ENCODE peak calls at places on chromosomes 11 and 22, in four cellular contexts. One of them, this sample, is unnamed.

GRCh38 chr22:39913321-39913720 is 12.4 kb downstream of the GRAP2 start:
- DNase-seq in HepG2: no peak
- DNase-seq in GM12878: no peak
- DNase-seq in K562: no peak
- DNase-seq in this sample: no peak

GRCh38 chr22:43101306-43101705 is 9.2 kb upstream of the BIK start:
- DNase-seq in HepG2: no peak
- DNase-seq in K562: no peak
- DNase-seq in GM12878: no peak
- DNase-seq in this sample: no peak

GRCh38 chr11:108037211-108037610 is 28.5 kb downstream of the CUL5 start:
- DNase-seq in GM12878: no peak
- DNase-seq in HepG2: no peak
- DNase-seq in K562: no peak
- DNase-seq in this sample: no peak

GRCh38 chr11:69819541-69820070 is 390 bp upstream of the FGF3 start:
- DNase-seq in GM12878: no peak
- DNase-seq in HepG2: no peak
- DNase-seq in K562: no peak
- DNase-seq in this sample: no peak

GRCh38 chr22:27597703-27598444 is 203.7 kb downstream of the MN1 start:
- DNase-seq in GM12878: no peak
- DNase-seq in K562: peak; percentile 66
- DNase-seq in HepG2: no peak
- DNase-seq in this sample: peak; percentile 22

GRCh38 chr11:129595043-129595962 is 219.7 kb downstream of the BARX2 start:
- DNase-seq in GM12878: no peak
- DNase-seq in HepG2: no peak
- DNase-seq in K562: no peak
- DNase-seq in this sample: no peak

GRCh38 chr11:116906479-116906878 is 69.1 kb upstream of the APOA1 start:
- DNase-seq in K562: no peak
- DNase-seq in HepG2: no peak
- DNase-seq in GM12878: no peak
- DNase-seq in this sample: no peak

GRCh38 chr11:3824714-3825472 is 15.9 kb downstream of the RHOG start:
- DNase-seq in K562: peak; percentile 90
- DNase-seq in GM12878: no peak
- DNase-seq in HepG2: peak; percentile 69
- DNase-seq in this sample: no peak

GRCh38 chr11:63227521-63228107 is 15.8 kb downstream of the SLC22A25 start:
- DNase-seq in HepG2: no peak
- DNase-seq in K562: no peak
- DNase-seq in GM12878: no peak
- DNase-seq in this sample: no peak

GRCh38 chr11:44304091-44305084 is 5.6 kb downstream of the ALX4 start:
- DNase-seq in GM12878: no peak
- DNase-seq in K562: no peak
- DNase-seq in HepG2: no peak
- DNase-seq in this sample: no peak

GRCh38 chr11:122812612-122813011 is 25.7 kb upstream of the CRTAM start:
- DNase-seq in GM12878: no peak
- DNase-seq in K562: no peak
- DNase-seq in HepG2: no peak
- DNase-seq in this sample: no peak

GRCh38 chr22:27836181-27836580 is 34.6 kb upstream of the MN1 start:
- DNase-seq in K562: no peak
- DNase-seq in GM12878: no peak
- DNase-seq in HepG2: no peak
- DNase-seq in this sample: no peak

DNA sequence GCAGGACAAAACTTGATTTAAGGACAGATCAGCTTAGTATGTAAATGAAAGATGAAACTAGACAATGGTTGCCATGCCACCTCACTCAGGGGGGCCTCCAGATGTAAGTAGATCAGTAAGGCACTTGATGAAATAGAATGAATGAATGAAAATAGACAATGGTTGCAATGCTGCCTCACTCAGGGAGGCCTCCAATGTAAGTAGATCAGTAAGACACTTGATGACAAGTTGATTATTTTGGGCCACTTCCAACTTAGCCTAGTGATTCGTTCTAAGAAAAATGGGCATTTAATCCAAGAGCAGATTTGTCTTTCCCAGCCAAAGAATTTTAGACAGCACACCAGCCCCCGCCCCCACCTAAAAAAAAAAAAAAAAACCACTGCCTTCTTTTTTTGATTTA is 19.2 kb upstream of the SLC5A12 start:
- DNase-seq in HepG2: no peak
- DNase-seq in K562: no peak
- DNase-seq in GM12878: no peak
- DNase-seq in this sample: no peak
- TF ChIP-seq ZNF274 in HepG2: no peak
- TF ChIP-seq ZNF274 in K562: no peak
- TF ChIP-seq ZNF274 in GM12878: no peak
- TF ChIP-seq ZNF274 in this sample: no peak

GRCh38 chr22:30824711-30825110 is 130.0 kb downstream of the OSBP2 start:
- DNase-seq in K562: no peak
- DNase-seq in GM12878: no peak
- DNase-seq in HepG2: no peak
- DNase-seq in this sample: no peak

GRCh38 chr22:30825711-30826505 is 131.2 kb downstream of the OSBP2 start:
- DNase-seq in HepG2: no peak
- DNase-seq in K562: no peak
- DNase-seq in GM12878: no peak
- DNase-seq in this sample: no peak

GRCh38 chr22:30828187-30829155 is 133.8 kb downstream of the OSBP2 start:
- DNase-seq in HepG2: no peak
- DNase-seq in GM12878: no peak
- DNase-seq in K562: no peak
- DNase-seq in this sample: no peak

GRCh38 chr22:30827646-30828045 is 133.0 kb downstream of the OSBP2 start:
- DNase-seq in HepG2: no peak
- DNase-seq in GM12878: no peak
- DNase-seq in K562: no peak
- DNase-seq in this sample: no peak

GRCh38 chr22:30826670-30827355 is 132.1 kb downstream of the OSBP2 start:
- DNase-seq in HepG2: no peak
- DNase-seq in GM12878: no peak
- DNase-seq in K562: no peak
- DNase-seq in this sample: no peak
- TF ChIP-seq REST in HepG2: no peak
- TF ChIP-seq REST in GM12878: no peak
- TF ChIP-seq REST in K562: no peak
- TF ChIP-seq REST in this sample: no peak

GRCh38 chr11:13362596-13363109 is 85.1 kb downstream of the BMAL1 start:
- DNase-seq in GM12878: no peak
- DNase-seq in HepG2: no peak
- DNase-seq in K562: no peak
- DNase-seq in this sample: no peak
- TF ChIP-seq YY1 in GM12878: no peak
- TF ChIP-seq YY1 in HepG2: no peak
- TF ChIP-seq YY1 in K562: no peak
- TF ChIP-seq YY1 in this sample: no peak

GRCh38 chr11:57305523-57305922 is 19.2 kb downstream of the TNKS1BP1 start:
- DNase-seq in K562: no peak
- DNase-seq in HepG2: no peak
- DNase-seq in GM12878: no peak
- DNase-seq in this sample: no peak

GRCh38 chr11:57301711-57302423 is 22.9 kb downstream of the TNKS1BP1 start:
- DNase-seq in HepG2: no peak
- DNase-seq in K562: no peak
- DNase-seq in GM12878: no peak
- DNase-seq in this sample: no peak

GRCh38 chr11:57302489-57302888 is 22.3 kb downstream of the TNKS1BP1 start:
- DNase-seq in K562: no peak
- DNase-seq in HepG2: no peak
- DNase-seq in GM12878: no peak
- DNase-seq in this sample: no peak

GRCh38 chr11:57303280-57303989 is 21.3 kb downstream of the TNKS1BP1 start:
- DNase-seq in K562: no peak
- DNase-seq in HepG2: no peak
- DNase-seq in GM12878: no peak
- DNase-seq in this sample: no peak

DNA sequence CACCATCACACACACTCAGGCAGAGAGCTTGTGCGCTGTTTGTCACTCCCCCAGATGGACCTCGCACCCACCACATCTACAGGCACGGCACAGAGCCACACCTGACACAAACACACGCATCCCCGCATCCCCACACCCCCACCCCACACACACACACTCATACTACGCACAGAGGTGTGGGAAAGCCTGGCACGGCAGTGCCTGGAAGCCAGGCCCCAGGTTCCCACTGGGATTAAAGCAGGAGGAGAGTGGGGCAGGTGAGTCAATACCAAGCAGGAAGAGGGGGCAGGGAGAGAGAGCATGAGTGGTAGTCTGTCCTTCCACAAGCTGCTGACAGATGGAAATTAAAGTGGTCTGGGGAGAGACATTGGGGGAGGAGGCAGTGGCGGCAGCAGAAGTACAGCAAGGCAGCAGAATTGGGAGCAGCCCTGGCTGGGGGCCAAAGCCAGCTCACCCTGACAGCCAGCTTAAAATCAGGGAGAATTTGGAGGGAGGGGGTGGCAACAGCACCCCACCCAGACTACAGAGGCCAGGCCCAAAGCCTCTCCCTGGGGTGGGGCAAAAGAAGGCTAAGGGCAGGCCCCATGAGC is 20.7 kb downstream of the TNKS1BP1 start:
- DNase-seq in HepG2: no peak
- DNase-seq in K562: no peak
- DNase-seq in GM12878: no peak
- DNase-seq in this sample: no peak
- TF ChIP-seq ZNF274 in HepG2: no peak
- TF ChIP-seq ZNF274 in K562: no peak
- TF ChIP-seq ZNF274 in GM12878: no peak
- TF ChIP-seq ZNF274 in this sample: no peak

GRCh38 chr11:65013692-65014145 is 241 bp upstream of the ARL2 start:
- DNase-seq in K562: peak; percentile 87
- DNase-seq in GM12878: peak; percentile 69
- DNase-seq in HepG2: no peak
- DNase-seq in this sample: peak; percentile 80
- TF ChIP-seq REST in K562: no peak
- TF ChIP-seq REST in GM12878: no peak
- TF ChIP-seq REST in HepG2: no peak
- TF ChIP-seq REST in this sample: no peak

DNA sequence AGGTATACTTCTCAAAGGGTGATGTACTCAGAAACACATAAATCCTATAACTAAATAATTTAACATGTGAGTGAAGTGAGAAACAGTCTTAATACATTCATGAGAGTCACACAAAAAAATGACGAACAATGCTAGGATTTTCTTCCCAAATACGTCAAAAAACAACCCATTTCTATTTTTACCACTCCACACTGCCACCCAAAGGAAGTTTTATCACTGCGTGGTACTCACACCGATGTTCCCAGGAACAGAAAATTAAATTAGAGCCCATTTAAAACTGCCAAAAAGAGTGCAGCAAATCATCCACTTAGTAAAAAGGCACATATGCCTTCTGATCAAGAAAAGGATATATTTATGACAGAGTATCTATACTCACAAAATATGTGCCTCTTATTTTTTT is 710.9 kb upstream of the FAT3 start:
- DNase-seq in GM12878: no peak
- DNase-seq in K562: no peak
- DNase-seq in HepG2: no peak
- DNase-seq in this sample: no peak
- TF ChIP-seq YY1 in GM12878: no peak
- TF ChIP-seq YY1 in K562: no peak
- TF ChIP-seq YY1 in HepG2: no peak
- TF ChIP-seq YY1 in this sample: no peak

GRCh38 chr11:2772544-2773031 is 72.8 kb upstream of the KCNQ1OT1 start:
- DNase-seq in GM12878: no peak
- DNase-seq in K562: no peak
- DNase-seq in HepG2: no peak
- DNase-seq in this sample: peak; percentile 31

GRCh38 chr11:2774173-2775082 is 74.6 kb upstream of the KCNQ1OT1 start:
- DNase-seq in K562: no peak
- DNase-seq in GM12878: no peak
- DNase-seq in HepG2: no peak
- DNase-seq in this sample: no peak

GRCh38 chr11:2769779-2770555 is 70.2 kb upstream of the KCNQ1OT1 start:
- DNase-seq in HepG2: no peak
- DNase-seq in K562: no peak
- DNase-seq in GM12878: no peak
- DNase-seq in this sample: no peak

GRCh38 chr11:2770556-2771301 is 70.9 kb upstream of the KCNQ1OT1 start:
- DNase-seq in K562: no peak
- DNase-seq in HepG2: no peak
- DNase-seq in GM12878: no peak
- DNase-seq in this sample: no peak

DNA sequence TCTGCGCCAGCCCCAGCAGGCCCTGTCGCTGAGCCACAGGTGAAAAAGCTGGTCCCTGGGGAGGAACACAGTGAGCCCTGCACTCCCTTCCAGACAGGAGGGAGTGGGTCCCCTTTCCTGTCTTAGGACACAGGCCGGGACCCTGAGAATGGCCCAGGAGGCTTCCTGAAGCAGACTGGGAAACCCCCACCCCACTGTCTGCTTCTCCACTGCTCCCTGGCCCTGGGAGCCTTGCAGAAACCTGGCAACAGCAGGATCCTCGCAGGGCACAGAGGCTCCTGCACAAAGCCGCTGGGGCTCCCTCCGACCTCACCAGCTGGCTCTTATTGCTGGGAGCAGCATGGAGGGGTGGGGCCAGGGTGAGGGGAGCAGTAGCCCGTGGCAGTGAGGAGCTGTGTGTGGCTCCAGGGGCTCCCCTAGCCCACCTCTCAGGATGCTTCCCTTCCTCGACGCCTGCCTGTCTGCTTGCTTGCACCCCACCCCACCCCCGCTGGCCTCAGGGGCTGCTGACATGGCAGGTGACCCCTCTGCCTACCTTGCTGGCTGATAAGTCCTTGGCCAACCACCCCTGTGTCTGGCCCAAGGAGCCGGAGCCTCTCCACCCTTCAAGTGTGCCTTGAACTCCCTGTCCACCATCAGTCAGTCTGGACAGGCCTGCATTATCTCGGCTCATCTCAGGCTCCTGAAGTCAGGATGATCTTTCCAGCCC is 72.1 kb upstream of the KCNQ1OT1 start:
- DNase-seq in K562: no peak
- DNase-seq in HepG2: no peak
- DNase-seq in GM12878: no peak
- DNase-seq in this sample: no peak
- TF ChIP-seq ZNF274 in K562: no peak
- TF ChIP-seq ZNF274 in HepG2: no peak
- TF ChIP-seq ZNF274 in GM12878: no peak
- TF ChIP-seq ZNF274 in this sample: no peak

DNA sequence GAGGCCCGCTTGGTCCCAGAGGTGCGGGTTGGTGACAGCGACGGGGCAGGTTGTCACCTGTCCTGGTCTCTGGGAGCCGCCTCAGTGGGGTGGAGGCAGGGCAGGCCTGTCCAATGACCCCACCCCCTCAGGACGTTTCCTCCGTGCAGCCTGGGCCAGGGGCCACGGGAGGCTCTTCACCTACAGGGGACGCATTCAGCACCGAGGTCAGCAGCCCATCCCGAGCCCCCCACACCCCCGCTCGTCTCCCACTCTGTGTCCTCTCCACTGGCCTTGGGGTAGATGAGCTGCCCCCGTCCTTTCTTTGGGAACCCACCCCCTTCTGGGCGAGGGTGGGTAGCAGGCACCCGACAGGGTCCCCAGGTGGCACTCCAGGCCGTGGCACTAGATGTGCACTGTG is 35.7 kb downstream of the BRSK2 start:
- DNase-seq in GM12878: no peak
- DNase-seq in HepG2: no peak
- DNase-seq in K562: no peak
- DNase-seq in this sample: no peak
- TF ChIP-seq REST in GM12878: no peak
- TF ChIP-seq REST in HepG2: no peak
- TF ChIP-seq REST in K562: no peak
- TF ChIP-seq REST in this sample: no peak

GRCh38 chr22:48489551-48490512 is 1337.8 kb downstream of the BRD1 start:
- DNase-seq in HepG2: no peak
- DNase-seq in GM12878: no peak
- DNase-seq in K562: no peak
- DNase-seq in this sample: no peak
- TF ChIP-seq YY1 in HepG2: no peak
- TF ChIP-seq YY1 in GM12878: no peak
- TF ChIP-seq YY1 in K562: no peak
- TF ChIP-seq YY1 in this sample: no peak